ENCODE peak calls at places on chromosomes 7 and 10, in eight cellular contexts. Y is occipital lobe; K is BE2C; X is tibial artery; B is ascending aorta; E is stimulated activated CD4-positive, alpha-beta T cell treated with anti-CD3 and anti-CD28 coated beads, Interleukin-12 subunit alpha, Interleukin-12 subunit beta, amount 100 ng/mL, for 4 hours; Z is GM23338; Q is naive B cell. O is an unnamed sample.

GRCh38 chr7:31327071-31327470 is 13.5 kb downstream of the NEUROD6 start:
- DNase-seq in Q (no peak), X (no peak), Z (peak), Y (no peak), E (no peak), B (no peak), K (no peak), O (no peak)

GRCh38 chr7:103143865-103144264 is 5.0 kb downstream of the NAPEPLD start:
- DNase-seq in Z (no peak), Y (no peak), B (no peak), E (no peak), Q (no peak), K (no peak), X (no peak), O (no peak)

GRCh38 chr7:54477083-54477482 is 65.1 kb upstream of the VSTM2A start:
- DNase-seq in Y (no peak), E (no peak), Q (no peak), X (no peak), B (no peak), K (no peak), Z (peak), O (no peak)

GRCh38 chr7:137074386-137075030 is 206.1 kb downstream of the CHRM2 start:
- DNase-seq in Z (no peak), Y (no peak), K (no peak), X (no peak), Q (no peak), B (no peak), E (no peak), O (no peak)

GRCh38 chr10:61835909-61836232 is 65.6 kb upstream of the ARID5B start:
- DNase-seq in K (no peak), E (no peak), B (no peak), X (no peak), Z (no peak), Y (no peak), Q (no peak), O (no peak)

GRCh38 chr7:134690016-134690415 is 43.4 kb downstream of the BPGM start:
- DNase-seq in Y (no peak), Q (no peak), E (no peak), B (no peak), Z (no peak), X (no peak), K (no peak), O (no peak)

GRCh38 chr7:7867835-7868234 is 100.8 kb upstream of the GLCCI1 start:
- DNase-seq in Y (no peak), X (no peak), E (no peak), Q (peak), K (no peak), Z (no peak), B (no peak), O (no peak)

GRCh38 chr10:50992972-50993766 is 81.1 kb upstream of the PRKG1 start:
- DNase-seq in X (no peak), Y (no peak), E (no peak), Z (no peak), Q (no peak), B (no peak), K (no peak), O (peak)

GRCh38 chr10:29435809-29436501 is 147.1 kb downstream of the LYZL1 start:
- DNase-seq in B (no peak), Z (no peak), E (no peak), X (no peak), Y (no peak), Q (no peak), K (no peak), O (no peak)

GRCh38 chr10:72851524-72851923 is 42.0 kb upstream of the OIT3 start:
- DNase-seq in E (no peak), K (no peak), Q (no peak), Z (no peak), B (no peak), Y (no peak), X (no peak), O (no peak)

O was measured in neural progenitor cell.